ENCODE peak calls at places on chromosome 10, in nine cellular contexts. I is NCI-H146, U is activated T-cell treated with anti-CD3 and anti-CD28 coated beads for 4 hours, D is fibroblast of villous mesenchyme, K is KG1, P is pancreas, E is right lobe of liver, F is tibial nerve, S is endothelial cell. R is an unnamed sample.

GRCh38 chr10:49187950-49188761 is at the start of gene TMEM273:
- DNase-seq in I (no peak), U (no peak), D (no peak), K (peak), P (peak), E (peak), F (peak), S (no peak), R (no peak)

GRCh38 chr10:120715214-120715613 is 135.9 kb upstream of the WDR11 start:
- DNase-seq in I (no peak), U (no peak), D (no peak), K (peak), P (no peak), E (no peak), F (no peak), S (no peak), R (no peak)

GRCh38 chr10:6406220-6407033 is 173.6 kb downstream of the PRKCQ start:
- DNase-seq in I (no peak), U (peak), D (peak), K (peak), P (no peak), E (no peak), F (no peak), S (no peak), R (no peak)

GRCh38 chr10:4061441-4061951 is 276.5 kb upstream of the KLF6 start:
- DNase-seq in I (no peak), U (no peak), D (peak), K (no peak), P (no peak), E (no peak), F (peak), S (no peak), R (no peak)

GRCh38 chr10:125209591-125210373 is 49.4 kb upstream of the CTBP2 start:
- DNase-seq in I (no peak), U (no peak), D (peak), K (no peak), P (no peak), E (no peak), F (no peak), S (peak), R (no peak)

GRCh38 chr10:17616403-17617030 is 657 bp downstream of the HACD1 start:
- DNase-seq in I (peak), U (no peak), D (peak), K (no peak), P (peak), E (peak), F (peak), S (peak), R (peak)

GRCh38 chr10:18136056-18136916 is 3.9 kb upstream of the CACNB2 start:
- DNase-seq in I (no peak), U (no peak), D (no peak), K (no peak), P (no peak), E (no peak), F (no peak), S (no peak), R (no peak)

GRCh38 chr10:109456566-109457361 is 466.5 kb downstream of the XPNPEP1 start:
- DNase-seq in I (no peak), U (no peak), D (peak), K (no peak), P (no peak), E (no peak), F (no peak), S (peak), R (no peak)

GRCh38 chr10:126021833-126022500 is 125.6 kb downstream of the FANK1 start:
- DNase-seq in I (no peak), U (no peak), D (no peak), K (no peak), P (no peak), E (no peak), F (no peak), S (no peak), R (no peak)

GRCh38 chr10:87845624-87846377 is 17.5 kb downstream of the KLLN start:
- DNase-seq in I (peak), U (no peak), D (peak), K (no peak), P (no peak), E (no peak), F (no peak), S (no peak), R (no peak)

GRCh38 chr10:12097791-12098190 is 29.0 kb downstream of the DHTKD1 start:
- DNase-seq in I (peak), U (no peak), D (peak), K (no peak), P (no peak), E (no peak), F (no peak), S (no peak), R (peak)

GRCh38 chr10:116893686-116894037 is 44.4 kb downstream of the ENO4 start:
- DNase-seq in I (no peak), U (no peak), D (no peak), K (no peak), P (no peak), E (no peak), F (no peak), S (no peak), R (no peak)

GRCh38 chr10:102608487-102608886 is 35.8 kb upstream of the TRIM8 start:
- DNase-seq in I (no peak), U (no peak), D (no peak), K (no peak), P (no peak), E (no peak), F (no peak), S (no peak), R (no peak)

GRCh38 chr10:44033008-44033407 is 351.9 kb downstream of the CXCL12 start:
- DNase-seq in I (no peak), U (no peak), D (peak), K (no peak), P (no peak), E (no peak), F (no peak), S (no peak), R (no peak)

GRCh38 chr10:78623577-78624215 is 445.1 kb upstream of the ZMIZ1 start:
- DNase-seq in I (peak), U (no peak), D (peak), K (no peak), P (no peak), E (no peak), F (no peak), S (no peak), R (peak)

GRCh38 chr10:103072891-103073290 is 120.2 kb downstream of the NT5C2 start:
- DNase-seq in I (no peak), U (no peak), D (no peak), K (no peak), P (no peak), E (no peak), F (no peak), S (no peak), R (no peak)

GRCh38 chr10:66782776-66783175 is 143.1 kb upstream of the LRRTM3 start:
- DNase-seq in I (no peak), U (no peak), D (no peak), K (no peak), P (no peak), E (no peak), F (no peak), S (no peak), R (no peak)

GRCh38 chr10:71837085-71837827 is 13.8 kb downstream of the PSAP start:
- DNase-seq in I (no peak), U (no peak), D (no peak), K (no peak), P (no peak), E (no peak), F (no peak), S (peak), R (no peak)

GRCh38 chr10:11105676-11106004 is 88.0 kb downstream of the CELF2 start:
- DNase-seq in I (no peak), U (no peak), D (no peak), K (no peak), P (no peak), E (no peak), F (no peak), S (no peak), R (no peak)

GRCh38 chr10:47282657-47283018 is 17.4 kb upstream of the GDF10 start:
- DNase-seq in I (no peak), U (no peak), D (no peak), K (no peak), P (no peak), E (no peak), F (no peak), S (no peak), R (no peak)

R was measured in NCI-H510A treated with DMSO at 0.1 percent for 48 hours.